ENCODE peak calls at places on chromosomes 13 and 19, in ten cellular contexts. A is GM23338, G is aorta, Q is right lobe of liver, H is heart left ventricle, F is cardiac muscle cell, X is SJCRH30, K is Peyer's patch, S is fibroblast of lung, L is GM23248. P is an unnamed sample.
A peak's percentile ranks its signal among the peaks of the same experiment; 100 is the strongest.

GRCh38 chr13:20702945-20703784 is at the start of gene IL17D:
- DNase-seq in A (peak; percentile 48), G (no peak), Q (no peak), H (no peak), F (peak; percentile 56), X (peak; percentile 31), K (no peak), S (no peak), L (peak; percentile 50), P (peak; percentile 45)

GRCh38 chr19:51023946-51024345 is 2.5 kb downstream of the KLK11 start:
- DNase-seq in A (no peak), G (no peak), Q (no peak), H (no peak), F (no peak), X (no peak), K (no peak), S (no peak), L (no peak), P (no peak)

GRCh38 chr19:13118424-13119193 is 545 bp downstream of the NACC1 start:
- DNase-seq in A (peak; percentile 97), G (peak; percentile 69), Q (peak; percentile 68), H (peak; percentile 38), F (peak; percentile 84), X (peak; percentile 88), K (peak; percentile 59), S (peak; percentile 57), L (peak; percentile 59), P (peak; percentile 44)

GRCh38 chr13:107348931-107349330 is 781.0 kb upstream of the ARGLU1 start:
- DNase-seq in A (no peak), G (no peak), Q (no peak), H (no peak), F (no peak), X (no peak), K (no peak), S (peak; percentile 23), L (peak; percentile 82), P (peak; percentile 24)

GRCh38 chr19:51903192-51903591 is 1.6 kb downstream of the ZNF649 start:
- DNase-seq in A (peak; percentile 42), G (no peak), Q (no peak), H (no peak), F (no peak), X (no peak), K (no peak), S (no peak), L (no peak), P (no peak)

GRCh38 chr19:6767357-6768235 is at the start of gene SH2D3A:
- DNase-seq in A (peak; percentile 99), G (peak; percentile 77), Q (peak; percentile 85), H (peak; percentile 42), F (peak; percentile 79), X (no peak), K (peak; percentile 97), S (peak; percentile 11), L (peak; percentile 19), P (peak; percentile 95)

GRCh38 chr19:31350693-31351211 is 1.5 kb upstream of the TSHZ3 start:
- DNase-seq in A (peak; percentile 70), G (peak; percentile 74), Q (peak; percentile 57), H (peak; percentile 62), F (peak; percentile 81), X (peak; percentile 59), K (no peak), S (peak; percentile 63), L (peak; percentile 87), P (peak; percentile 59)

GRCh38 chr13:100089633-100090032 is 740 bp downstream of the PCCA start:
- DNase-seq in A (no peak), G (no peak), Q (no peak), H (no peak), F (no peak), X (no peak), K (no peak), S (peak; percentile 16), L (peak; percentile 56), P (no peak)

GRCh38 chr13:106568225-106569003 is 477 bp upstream of the ARGLU1 start:
- DNase-seq in A (no peak), G (no peak), Q (no peak), H (no peak), F (no peak), X (no peak), K (no peak), S (no peak), L (no peak), P (no peak)

GRCh38 chr19:18445252-18445948 is 7.5 kb upstream of the ISYNA1 start:
- DNase-seq in A (no peak), G (no peak), Q (no peak), H (no peak), F (no peak), X (no peak), K (no peak), S (no peak), L (no peak), P (no peak)
- H3K27ac ChIP-seq in A (no peak overlapping the region), G (no peak overlapping the region), Q (no peak overlapping the region), H (no peak overlapping the region), F (peak overlapping the region; percentile 88), X (no peak overlapping the region), K (no peak overlapping the region), S (no peak overlapping the region), L (no peak overlapping the region), P (no peak overlapping the region)

GRCh38 chr13:49399801-49400472 is 43.9 kb downstream of the CAB39L start:
- DNase-seq in A (no peak), G (no peak), Q (no peak), H (no peak), F (no peak), X (no peak), K (no peak), S (no peak), L (no peak), P (no peak)
- H3K4me3 ChIP-seq in A (no peak overlapping the region), G (peak overlapping the region; percentile 64), Q (no peak overlapping the region), H (no peak overlapping the region), F (peak overlapping the region; percentile 40), X (no peak overlapping the region), K (peak overlapping the region; percentile 34), S (no peak overlapping the region), L (no peak overlapping the region), P (no peak overlapping the region)

DNA sequence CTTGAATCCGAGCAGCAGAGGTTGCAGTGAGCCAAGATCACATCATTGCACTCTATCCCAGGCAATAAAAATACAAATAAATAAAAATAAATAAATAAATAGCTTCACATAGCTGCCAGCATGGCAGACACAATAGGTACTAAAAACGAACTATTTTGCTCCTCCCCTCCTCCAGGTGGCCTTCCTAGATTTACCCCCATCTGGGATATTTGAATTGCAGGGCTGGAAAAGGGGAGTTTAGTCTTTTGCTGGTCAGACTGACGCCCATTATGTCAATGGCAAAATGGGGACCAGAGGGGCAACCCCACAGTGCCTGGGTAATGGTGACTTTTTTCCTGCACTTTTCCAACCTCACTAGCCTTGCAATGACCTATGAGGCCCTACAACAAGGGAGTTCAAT is 640 bp upstream of the GMFG start:
- DNase-seq in A (no peak), G (no peak), Q (no peak), H (no peak), F (no peak), X (no peak), K (no peak), S (no peak), L (no peak), P (no peak)
- H3K27ac ChIP-seq in A (no peak overlapping the region), G (no peak overlapping the region), Q (peak overlapping the region; percentile 59), H (peak overlapping the region; percentile 37), F (no peak overlapping the region), X (no peak overlapping the region), K (peak overlapping the region; percentile 90), S (no peak overlapping the region), L (no peak overlapping the region), P (no peak overlapping the region)

GRCh38 chr13:114140131-114140908 is 7.9 kb upstream of the RASA3 start:
- DNase-seq in A (no peak), G (no peak), Q (peak; percentile 11), H (no peak), F (no peak), X (no peak), K (peak; percentile 62), S (no peak), L (no peak), P (no peak)
- H3K4me3 ChIP-seq in A (no peak overlapping the region), G (no peak overlapping the region), Q (no peak overlapping the region), H (no peak overlapping the region), F (no peak overlapping the region), X (no peak overlapping the region), K (peak overlapping the region; percentile 10), S (no peak overlapping the region), L (no peak overlapping the region), P (peak overlapping the region; percentile 33)

GRCh38 chr13:19633340-19634128 is at the start of gene MPHOSPH8:
- DNase-seq in A (peak; percentile 97), G (peak; percentile 95), Q (peak; percentile 95), H (peak; percentile 96), F (peak; percentile 96), X (peak; percentile 96), K (peak; percentile 94), S (peak; percentile 97), L (peak; percentile 96), P (peak; percentile 97)
- H3K27ac ChIP-seq in A (peak within 1 kb of the TSS; percentile 92), G (peak within 1 kb of the TSS; percentile 59), Q (peak within 1 kb of the TSS; percentile 91), H (peak within 1 kb of the TSS; percentile 93), F (peak within 1 kb of the TSS; percentile 92), X (peak within 1 kb of the TSS; percentile 29), K (peak within 1 kb of the TSS; percentile 91), S (peak within 1 kb of the TSS; percentile 84), L (peak within 1 kb of the TSS; percentile 92), P (peak within 1 kb of the TSS; percentile 81)

GRCh38 chr13:31001647-31002046 is 69.2 kb downstream of the TEX26 start:
- DNase-seq in A (no peak), G (no peak), Q (no peak), H (no peak), F (peak; percentile 6), X (no peak), K (no peak), S (peak; percentile 63), L (no peak), P (no peak)

GRCh38 chr13:30995331-30995730 is 62.9 kb downstream of the TEX26 start:
- DNase-seq in A (no peak), G (no peak), Q (no peak), H (no peak), F (no peak), X (no peak), K (no peak), S (no peak), L (no peak), P (no peak)

GRCh38 chr13:30997697-30998547 is 65.5 kb downstream of the TEX26 start:
- DNase-seq in A (no peak), G (no peak), Q (no peak), H (no peak), F (peak; percentile 98), X (no peak), K (no peak), S (no peak), L (no peak), P (no peak)

GRCh38 chr13:31000889-31001288 is 68.4 kb downstream of the TEX26 start:
- DNase-seq in A (no peak), G (no peak), Q (no peak), H (no peak), F (no peak), X (no peak), K (no peak), S (peak; percentile 61), L (peak; percentile 29), P (no peak)

DNA sequence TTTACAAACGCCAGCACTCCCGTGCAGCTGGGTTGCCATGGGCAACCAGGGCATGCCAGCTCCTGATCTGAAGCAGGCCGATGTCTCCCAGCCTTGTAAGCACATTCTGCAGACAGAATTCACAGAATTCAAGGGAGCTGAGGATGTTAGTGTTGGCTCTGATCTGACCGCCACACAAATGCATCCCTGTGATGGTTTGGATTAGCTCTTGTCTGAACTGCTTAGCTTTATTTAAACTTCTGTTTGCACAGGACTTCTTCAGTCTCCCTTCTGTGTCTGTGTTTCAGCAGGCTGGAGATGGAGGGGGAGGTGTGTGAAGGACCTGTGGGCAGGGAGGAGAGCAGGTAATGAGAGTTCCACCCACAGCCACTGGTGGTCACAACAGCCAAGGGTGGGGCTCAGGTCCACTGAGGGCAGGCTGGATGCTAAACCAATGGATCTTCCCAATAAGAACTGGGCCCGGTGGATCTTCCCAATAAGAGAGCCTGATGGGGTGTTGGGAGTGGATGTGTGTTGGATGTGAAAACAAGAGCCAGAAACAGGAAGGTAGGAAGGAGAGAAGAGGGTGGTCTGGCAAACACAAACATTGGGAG is 66.2 kb downstream of the TEX26 start:
- DNase-seq in A (no peak), G (no peak), Q (no peak), H (no peak), F (peak; percentile 50), X (no peak), K (no peak), S (peak; percentile 85), L (peak; percentile 55), P (no peak)
- H3K4me3 ChIP-seq in A (no peak overlapping the region), G (no peak overlapping the region), Q (no peak overlapping the region), H (no peak overlapping the region), F (no peak overlapping the region), X (no peak overlapping the region), K (no peak overlapping the region), S (no peak overlapping the region), L (no peak overlapping the region), P (no peak overlapping the region)